ENCODE peak calls at places on chromosomes 11 and 22, in six cellular contexts. J is T-cell; N is substantia nigra; R is choroid plexus epithelial cell; W is activated naive CD8-positive, alpha-beta T cell treated with anti-CD3 and anti-CD28 coated beads for 36 hours; F is NCI-H2227 treated with DMSO at 0.1 percent for 48 hours. X is an unnamed sample.

GRCh38 chr11:45000918-45001317 is 50.2 kb upstream of the TP53I11 start:
- DNase-seq in F (no peak), N (no peak), J (no peak), W (no peak), R (no peak), X (no peak)

GRCh38 chr11:70799386-70799785 is 401.1 kb downstream of the CTTN start:
- DNase-seq in W (no peak), J (no peak), N (no peak), R (peak), F (no peak), X (no peak)

GRCh38 chr11:2512431-2513407 is 67.9 kb downstream of the KCNQ1 start:
- DNase-seq in R (no peak), W (no peak), N (no peak), F (no peak), J (no peak), X (no peak)

GRCh38 chr11:64861227-64861970 is 16.9 kb upstream of the CDC42BPG start:
- DNase-seq in F (no peak), N (no peak), W (no peak), J (no peak), R (no peak), X (no peak)

GRCh38 chr11:96188625-96189006 is 154.4 kb downstream of the MAML2 start:
- DNase-seq in R (peak), W (peak), J (no peak), F (no peak), N (no peak), X (peak)

GRCh38 chr22:27616033-27616432 is 185.5 kb downstream of the MN1 start:
- DNase-seq in R (no peak), N (no peak), F (no peak), J (no peak), W (no peak), X (no peak)

GRCh38 chr11:117839234-117839882 is 14.8 kb upstream of the FXYD2 start:
- DNase-seq in F (no peak), N (no peak), W (no peak), R (no peak), J (no peak), X (no peak)

GRCh38 chr22:43535741-43536140 is 123.9 kb downstream of the MPPED1 start:
- DNase-seq in W (no peak), R (no peak), J (no peak), N (no peak), F (no peak), X (no peak)

GRCh38 chr22:44026630-44027511 is 2.8 kb downstream of the PARVB start:
- DNase-seq in N (no peak), F (no peak), J (peak), W (peak), R (peak), X (no peak)

GRCh38 chr11:116310215-116310614 is 462.6 kb downstream of the BUD13 start:
- DNase-seq in W (no peak), N (no peak), F (no peak), R (peak), J (no peak), X (no peak)

GRCh38 chr22:19527321-19527721 is 3.1 kb upstream of the CLDN5 start:
- DNase-seq in F (no peak), R (no peak), J (no peak), N (no peak), W (no peak), X (no peak)

GRCh38 chr22:18994780-18995711 is 59.0 kb upstream of the PRODH start:
- DNase-seq in N (no peak), W (no peak), R (no peak), F (no peak), J (no peak), X (no peak)